ENCODE peak calls at places on chromosomes 1 and 21, in eight cellular contexts. M is tibial nerve, Q is right lobe of liver, J is uterus, N is heart left ventricle, T is HCT116, X is transverse colon, Y is sigmoid colon. Z is an unnamed sample.

GRCh38 chr1:225631041-225631663 is 21.8 kb downstream of the ENAH start:
- DNase-seq in X (no peak), Q (no peak), T (no peak), N (no peak), Y (no peak), J (no peak), M (no peak), Z (no peak)

GRCh38 chr1:156821801-156822200 is 5.2 kb upstream of the SH2D2A start:
- DNase-seq in X (no peak), M (no peak), J (no peak), N (no peak), T (no peak), Q (no peak), Y (no peak), Z (no peak)

GRCh38 chr1:162056043-162056442 is 13.4 kb upstream of the NOS1AP start:
- DNase-seq in T (peak; percentile 74), N (peak; percentile 56), Y (peak; percentile 76), Q (peak; percentile 59), X (peak; percentile 72), M (peak; percentile 80), J (peak; percentile 37), Z (peak; percentile 67)

GRCh38 chr1:214708321-214708960 is 105.4 kb downstream of the CENPF start:
- DNase-seq in Q (no peak), T (no peak), X (no peak), J (no peak), N (no peak), Y (no peak), M (no peak), Z (no peak)

GRCh38 chr1:219416598-219417238 is 196.2 kb downstream of the ZC3H11B start:
- DNase-seq in T (peak; percentile 45), X (peak; percentile 59), M (peak; percentile 73), Q (no peak), N (peak; percentile 39), Y (peak; percentile 64), J (peak; percentile 40), Z (peak; percentile 52)

GRCh38 chr1:62691062-62691844 is 3.1 kb upstream of the DOCK7 start:
- DNase-seq in X (no peak), J (no peak), Q (no peak), M (no peak), T (no peak), Y (no peak), N (no peak), Z (no peak)

GRCh38 chr21:29148535-29148934 is 18.1 kb downstream of the MAP3K7CL start:
- DNase-seq in X (no peak), N (peak; percentile 27), M (no peak), T (no peak), J (no peak), Y (no peak), Q (no peak), Z (no peak)

GRCh38 chr1:63824386-63824898 is 50.6 kb downstream of the ROR1 start:
- DNase-seq in Q (no peak), T (no peak), Y (no peak), M (no peak), N (no peak), X (no peak), J (no peak), Z (no peak)

GRCh38 chr1:14656384-14656937 is 58.0 kb downstream of the KAZN start:
- DNase-seq in Q (no peak), X (no peak), J (no peak), M (no peak), Y (no peak), T (no peak), N (no peak), Z (no peak)

GRCh38 chr1:78419309-78419708 is 71.5 kb upstream of the PTGFR start:
- DNase-seq in J (no peak), M (no peak), Q (no peak), X (no peak), T (no peak), N (no peak), Y (no peak), Z (no peak)

GRCh38 chr1:230163205-230163604 is 96.2 kb downstream of the GALNT2 start:
- DNase-seq in N (peak; percentile 39), T (no peak), J (peak; percentile 33), Q (no peak), M (peak; percentile 39), X (no peak), Y (peak; percentile 88), Z (no peak)

GRCh38 chr1:200247513-200247912 is 162.3 kb downstream of the ZNF281 start:
- DNase-seq in T (no peak), X (no peak), J (no peak), Y (no peak), Q (no peak), M (no peak), N (no peak), Z (no peak)

GRCh38 chr1:200291106-200291505 is 118.7 kb downstream of the ZNF281 start:
- DNase-seq in X (no peak), N (no peak), T (no peak), Q (no peak), J (no peak), M (no peak), Y (no peak), Z (no peak)

GRCh38 chr21:26842300-26842699 is 2.9 kb downstream of the ADAMTS1 start:
- DNase-seq in X (no peak), Y (no peak), Q (no peak), T (no peak), M (no peak), J (no peak), N (no peak), Z (no peak)

GRCh38 chr1:241115784-241116183 is 241.2 kb downstream of the RGS7 start:
- DNase-seq in X (no peak), Y (no peak), J (no peak), Q (no peak), N (no peak), M (no peak), T (no peak), Z (peak; percentile 8)

GRCh38 chr1:2556277-2557145 is at the start of gene TNFRSF14:
- DNase-seq in J (peak; percentile 61), N (peak; percentile 61), Y (peak; percentile 87), X (peak; percentile 84), M (peak; percentile 54), Q (peak; percentile 77), T (no peak), Z (peak; percentile 79)

GRCh38 chr1:2557146-2558029 is 1.2 kb downstream of the TNFRSF14 start:
- DNase-seq in X (peak; percentile 84), M (no peak), T (no peak), Y (no peak), N (peak; percentile 30), Q (no peak), J (no peak), Z (no peak)

GRCh38 chr1:2554621-2555387 is 1.4 kb upstream of the TNFRSF14 start:
- DNase-seq in Q (peak; percentile 68), Y (no peak), M (peak; percentile 32), J (no peak), N (no peak), X (peak; percentile 49), T (no peak), Z (peak; percentile 65)

GRCh38 chr1:2553871-2554620 is 2.1 kb upstream of the TNFRSF14 start:
- DNase-seq in J (no peak), T (no peak), Q (peak; percentile 56), X (no peak), M (no peak), N (no peak), Y (no peak), Z (no peak)

DNA sequence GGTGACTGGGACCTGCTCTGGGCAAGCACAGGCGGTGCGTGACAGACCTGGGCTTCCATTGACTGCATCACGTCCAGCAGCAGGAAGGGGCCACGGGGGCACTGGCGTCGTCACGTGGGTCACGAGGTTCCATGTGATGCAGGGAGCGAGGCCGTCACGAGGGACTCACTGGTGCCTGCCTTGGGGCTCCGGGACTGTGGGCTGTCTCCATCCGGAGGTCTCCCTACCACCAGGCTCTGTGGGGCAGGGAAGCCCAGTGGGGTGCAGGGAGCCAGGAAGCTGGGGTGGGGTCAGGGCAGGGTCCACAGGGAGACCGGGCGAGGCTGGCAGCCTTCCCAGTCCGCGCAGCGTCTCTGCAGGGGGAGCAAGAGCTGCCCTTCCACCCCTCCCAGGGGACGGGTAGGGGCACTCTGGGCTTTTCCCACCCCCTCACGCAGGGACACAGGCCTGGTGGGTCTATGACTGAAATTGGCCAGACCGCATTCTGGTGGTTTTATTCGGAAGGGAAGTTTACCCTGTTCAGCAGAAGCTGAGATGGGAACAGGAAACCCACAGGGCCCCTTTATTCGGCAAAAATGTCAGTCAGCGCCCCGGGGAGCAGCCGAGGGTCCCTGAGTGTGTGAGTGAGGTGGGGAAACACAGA is 416 bp upstream of the TNFRSF14 start:
- DNase-seq in Q (peak; percentile 92), X (peak; percentile 88), J (peak; percentile 85), M (peak; percentile 89), Y (peak; percentile 98), T (no peak), N (peak; percentile 85), Z (peak; percentile 95)
- TF ChIP-seq POLR2A in Q (peak; percentile 72), X (peak; percentile 64), J (peak; percentile 73), M (peak; percentile 80), Y (peak; percentile 77), T (no peak), N (peak; percentile 46), Z (peak; percentile 16)

DNA sequence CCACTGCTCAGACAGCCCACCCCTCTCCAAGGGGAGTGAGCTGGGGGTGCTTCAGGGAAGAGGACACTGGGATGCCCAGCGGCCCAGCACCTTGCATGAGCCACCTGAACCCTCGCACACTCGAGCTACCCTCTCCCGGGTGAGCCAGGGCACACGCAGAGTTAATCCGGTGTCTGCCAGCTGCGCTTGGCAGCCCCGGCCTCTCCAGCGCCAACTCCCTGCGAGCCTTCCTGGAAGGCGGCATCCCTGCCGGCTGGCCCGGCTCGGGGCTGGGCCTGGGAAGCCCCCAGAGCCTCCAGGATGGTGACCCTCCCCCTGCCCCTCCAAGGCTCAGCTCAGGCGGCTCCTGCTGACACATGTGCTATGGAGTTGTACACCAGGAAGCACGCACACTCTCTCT is 48.7 kb downstream of the RAP1GAP start:
- DNase-seq in T (no peak), M (no peak), J (no peak), X (no peak), Q (peak; percentile 70), N (no peak), Y (no peak), Z (no peak)
- H3K4me3 ChIP-seq in T (no peak overlapping the region), M (no peak overlapping the region), J (no peak overlapping the region), X (peak overlapping the region; percentile 50), Q (no peak overlapping the region), N (no peak overlapping the region), Y (no peak overlapping the region), Z (no peak overlapping the region)

DNA sequence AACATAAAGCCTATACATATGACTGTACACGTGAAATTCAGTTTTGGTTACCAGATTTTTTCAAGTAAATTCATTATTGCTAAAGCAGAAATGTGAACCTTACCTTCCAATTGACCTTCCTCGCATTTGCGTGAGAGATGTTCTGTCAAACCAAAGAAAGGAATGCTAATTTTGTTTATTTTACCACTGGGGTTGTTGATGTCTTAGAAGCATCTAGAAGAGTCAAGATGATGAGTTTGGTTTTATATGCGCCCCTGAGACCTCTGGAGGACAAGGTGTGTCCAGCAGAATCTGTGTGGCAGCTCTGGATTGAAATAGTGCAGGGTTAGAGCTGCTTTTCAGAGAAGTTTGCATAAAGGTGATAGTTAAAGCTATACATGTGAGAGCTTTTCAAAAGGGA is 48.4 kb downstream of the ZBTB40 start:
- DNase-seq in X (no peak), T (no peak), Y (no peak), N (no peak), M (no peak), Q (no peak), J (no peak), Z (no peak)
- TF ChIP-seq POLR2A in X (no peak), T (no peak), Y (no peak), N (no peak), M (no peak), Q (no peak), J (no peak), Z (no peak)

DNA sequence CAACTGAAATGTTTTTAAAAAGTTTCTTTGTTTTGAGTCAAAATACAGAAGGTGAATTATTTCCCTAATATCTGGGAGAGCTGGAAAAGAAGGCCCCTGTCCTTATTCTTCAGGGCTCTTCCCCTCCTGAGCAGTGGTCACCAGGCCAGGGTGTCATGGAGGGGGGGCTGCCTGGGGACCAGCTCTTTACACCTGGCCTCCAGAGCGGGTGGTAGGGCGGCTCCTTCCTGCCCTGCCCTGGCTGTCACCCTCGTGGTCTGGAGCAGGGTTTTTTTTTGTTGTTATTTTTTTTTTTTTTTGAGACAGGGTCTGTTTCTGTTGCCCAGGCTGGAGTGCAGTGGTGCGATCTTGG is 6.6 kb downstream of the SKI start:
- DNase-seq in X (no peak), N (peak; percentile 16), Q (no peak), M (no peak), J (no peak), T (no peak), Y (no peak), Z (no peak)
- H3K4me3 ChIP-seq in X (peak overlapping the region; percentile 54), N (peak overlapping the region; percentile 76), Q (peak overlapping the region; percentile 4), M (no peak overlapping the region), J (peak overlapping the region; percentile 1), T (no peak overlapping the region), Y (peak overlapping the region; percentile 58), Z (no peak overlapping the region)

Z was measured in NB4.